ENCODE peak calls at places on chromosomes 6 and 20, in five cellular contexts. One of them, this sample, is unnamed.

GRCh38 chr20:44966030-44966961 is at the start of gene STK4:
- DNase-seq in colonic mucosa: peak
- DNase-seq in psoas muscle: peak
- DNase-seq in MM.1S: peak
- DNase-seq in AG09309: peak
- DNase-seq in this sample: peak

GRCh38 chr6:16711551-16712249 is 49.6 kb downstream of the ATXN1 start:
- DNase-seq in MM.1S: no peak
- DNase-seq in colonic mucosa: no peak
- DNase-seq in psoas muscle: no peak
- DNase-seq in AG09309: no peak
- DNase-seq in this sample: no peak

GRCh38 chr6:85017352-85017751 is 253.0 kb upstream of the TBX18 start:
- DNase-seq in AG09309: no peak
- DNase-seq in psoas muscle: no peak
- DNase-seq in MM.1S: no peak
- DNase-seq in colonic mucosa: no peak
- DNase-seq in this sample: no peak

GRCh38 chr6:82025271-82025670 is 222.3 kb downstream of the IBTK start:
- DNase-seq in MM.1S: no peak
- DNase-seq in psoas muscle: no peak
- DNase-seq in colonic mucosa: no peak
- DNase-seq in AG09309: no peak
- DNase-seq in this sample: no peak

GRCh38 chr6:13191461-13191860 is 136.9 kb downstream of the TBC1D7 start:
- DNase-seq in AG09309: no peak
- DNase-seq in MM.1S: no peak
- DNase-seq in colonic mucosa: no peak
- DNase-seq in psoas muscle: no peak
- DNase-seq in this sample: no peak

GRCh38 chr20:35305682-35306556 is 13.7 kb upstream of the FAM83C start:
- DNase-seq in AG09309: peak
- DNase-seq in MM.1S: no peak
- DNase-seq in colonic mucosa: no peak
- DNase-seq in psoas muscle: peak
- DNase-seq in this sample: no peak

GRCh38 chr6:26195924-26196845 is 109.0 kb downstream of the HFE start:
- DNase-seq in AG09309: no peak
- DNase-seq in MM.1S: peak
- DNase-seq in psoas muscle: no peak
- DNase-seq in colonic mucosa: peak
- DNase-seq in this sample: no peak

GRCh38 chr20:62014488-62014775 is 51.2 kb downstream of the TAF4 start:
- DNase-seq in MM.1S: no peak
- DNase-seq in psoas muscle: no peak
- DNase-seq in colonic mucosa: no peak
- DNase-seq in AG09309: no peak
- DNase-seq in this sample: no peak

GRCh38 chr6:146582857-146583256 is 15.9 kb upstream of the ADGB start:
- DNase-seq in psoas muscle: no peak
- DNase-seq in AG09309: no peak
- DNase-seq in MM.1S: no peak
- DNase-seq in colonic mucosa: peak
- DNase-seq in this sample: no peak

GRCh38 chr6:31293343-31293742 is 21.5 kb upstream of the HLA-C start:
- DNase-seq in MM.1S: no peak
- DNase-seq in AG09309: no peak
- DNase-seq in psoas muscle: no peak
- DNase-seq in colonic mucosa: no peak
- DNase-seq in this sample: no peak

GRCh38 chr20:43925786-43926185 is 11.1 kb downstream of the TOX2 start:
- DNase-seq in psoas muscle: no peak
- DNase-seq in AG09309: no peak
- DNase-seq in MM.1S: no peak
- DNase-seq in colonic mucosa: peak
- DNase-seq in this sample: no peak

GRCh38 chr6:138465007-138465645 is 34.2 kb downstream of the NHSL1 start:
- DNase-seq in colonic mucosa: no peak
- DNase-seq in AG09309: peak
- DNase-seq in MM.1S: no peak
- DNase-seq in psoas muscle: no peak
- DNase-seq in this sample: no peak

GRCh38 chr6:158707120-158707519 is 57.3 kb downstream of the SYTL3 start:
- DNase-seq in psoas muscle: no peak
- DNase-seq in colonic mucosa: no peak
- DNase-seq in AG09309: no peak
- DNase-seq in MM.1S: no peak
- DNase-seq in this sample: no peak

GRCh38 chr6:33868143-33868542 is 64.3 kb upstream of the MLN start:
- DNase-seq in colonic mucosa: no peak
- DNase-seq in AG09309: no peak
- DNase-seq in psoas muscle: no peak
- DNase-seq in MM.1S: no peak
- DNase-seq in this sample: no peak

GRCh38 chr6:1842334-1842733 is 232.6 kb downstream of the FOXC1 start:
- DNase-seq in psoas muscle: no peak
- DNase-seq in colonic mucosa: no peak
- DNase-seq in AG09309: no peak
- DNase-seq in MM.1S: no peak
- DNase-seq in this sample: no peak

GRCh38 chr6:38713812-38714211 is 1.3 kb upstream of the DNAH8 start:
- DNase-seq in AG09309: no peak
- DNase-seq in colonic mucosa: peak
- DNase-seq in psoas muscle: no peak
- DNase-seq in MM.1S: peak
- DNase-seq in this sample: no peak

GRCh38 chr6:75345413-75345812 is 60.8 kb upstream of the TMEM30A start:
- DNase-seq in colonic mucosa: no peak
- DNase-seq in psoas muscle: no peak
- DNase-seq in AG09309: no peak
- DNase-seq in MM.1S: no peak
- DNase-seq in this sample: no peak

GRCh38 chr20:46108435-46108841 is 9.7 kb upstream of the CD40 start:
- DNase-seq in MM.1S: peak
- DNase-seq in psoas muscle: no peak
- DNase-seq in AG09309: no peak
- DNase-seq in colonic mucosa: no peak
- DNase-seq in this sample: peak

GRCh38 chr6:93040375-93040774 is 379.0 kb downstream of the EPHA7 start:
- DNase-seq in colonic mucosa: no peak
- DNase-seq in AG09309: no peak
- DNase-seq in MM.1S: no peak
- DNase-seq in psoas muscle: no peak
- DNase-seq in this sample: no peak

GRCh38 chr6:52362443-52363221 is 681 bp downstream of the PAQR8 start:
- DNase-seq in colonic mucosa: peak
- DNase-seq in psoas muscle: peak
- DNase-seq in MM.1S: no peak
- DNase-seq in AG09309: no peak
- DNase-seq in this sample: no peak

GRCh38 chr6:85465762-85466161 is 15.9 kb downstream of the NT5E start:
- DNase-seq in AG09309: no peak
- DNase-seq in MM.1S: peak
- DNase-seq in colonic mucosa: no peak
- DNase-seq in psoas muscle: no peak
- DNase-seq in this sample: no peak

GRCh38 chr20:45179166-45179565 is 4.5 kb downstream of the PI3 start:
- DNase-seq in AG09309: no peak
- DNase-seq in MM.1S: no peak
- DNase-seq in psoas muscle: no peak
- DNase-seq in colonic mucosa: no peak
- DNase-seq in this sample: no peak

GRCh38 chr6:89999154-89999553 is 104.9 kb downstream of the GJA10 start:
- DNase-seq in MM.1S: no peak
- DNase-seq in psoas muscle: peak
- DNase-seq in AG09309: no peak
- DNase-seq in colonic mucosa: peak
- DNase-seq in this sample: no peak

GRCh38 chr6:39793528-39793927 is 1.4 kb downstream of the DAAM2 start:
- DNase-seq in colonic mucosa: no peak
- DNase-seq in psoas muscle: no peak
- DNase-seq in MM.1S: no peak
- DNase-seq in AG09309: no peak
- DNase-seq in this sample: no peak

GRCh38 chr6:5478380-5478779 is 217.1 kb downstream of the FARS2 start:
- DNase-seq in AG09309: no peak
- DNase-seq in MM.1S: no peak
- DNase-seq in psoas muscle: no peak
- DNase-seq in colonic mucosa: no peak
- DNase-seq in this sample: no peak

GRCh38 chr20:18852318-18852717 is 38.7 kb downstream of the SCP2D1 start:
- DNase-seq in AG09309: no peak
- DNase-seq in colonic mucosa: no peak
- DNase-seq in MM.1S: no peak
- DNase-seq in psoas muscle: no peak
- DNase-seq in this sample: no peak

GRCh38 chr6:165925474-165926156 is 242.0 kb downstream of the TBXT start:
- DNase-seq in AG09309: no peak
- DNase-seq in colonic mucosa: no peak
- DNase-seq in MM.1S: no peak
- DNase-seq in psoas muscle: no peak
- DNase-seq in this sample: no peak

GRCh38 chr20:59040682-59041081 is 1.9 kb downstream of the PRELID3B start:
- DNase-seq in AG09309: no peak
- DNase-seq in colonic mucosa: peak
- DNase-seq in MM.1S: no peak
- DNase-seq in psoas muscle: no peak
- DNase-seq in this sample: no peak

GRCh38 chr20:59044295-59044694 is 1.7 kb upstream of the PRELID3B start:
- DNase-seq in psoas muscle: no peak
- DNase-seq in colonic mucosa: no peak
- DNase-seq in AG09309: no peak
- DNase-seq in MM.1S: no peak
- DNase-seq in this sample: no peak

GRCh38 chr20:59043698-59044097 is 1.1 kb upstream of the PRELID3B start:
- DNase-seq in psoas muscle: no peak
- DNase-seq in colonic mucosa: no peak
- DNase-seq in AG09309: no peak
- DNase-seq in MM.1S: no peak
- DNase-seq in this sample: no peak

GRCh38 chr20:59042796-59043621 is 423 bp upstream of the PRELID3B start:
- DNase-seq in colonic mucosa: peak
- DNase-seq in psoas muscle: peak
- DNase-seq in AG09309: no peak
- DNase-seq in MM.1S: peak
- DNase-seq in this sample: peak

DNA sequence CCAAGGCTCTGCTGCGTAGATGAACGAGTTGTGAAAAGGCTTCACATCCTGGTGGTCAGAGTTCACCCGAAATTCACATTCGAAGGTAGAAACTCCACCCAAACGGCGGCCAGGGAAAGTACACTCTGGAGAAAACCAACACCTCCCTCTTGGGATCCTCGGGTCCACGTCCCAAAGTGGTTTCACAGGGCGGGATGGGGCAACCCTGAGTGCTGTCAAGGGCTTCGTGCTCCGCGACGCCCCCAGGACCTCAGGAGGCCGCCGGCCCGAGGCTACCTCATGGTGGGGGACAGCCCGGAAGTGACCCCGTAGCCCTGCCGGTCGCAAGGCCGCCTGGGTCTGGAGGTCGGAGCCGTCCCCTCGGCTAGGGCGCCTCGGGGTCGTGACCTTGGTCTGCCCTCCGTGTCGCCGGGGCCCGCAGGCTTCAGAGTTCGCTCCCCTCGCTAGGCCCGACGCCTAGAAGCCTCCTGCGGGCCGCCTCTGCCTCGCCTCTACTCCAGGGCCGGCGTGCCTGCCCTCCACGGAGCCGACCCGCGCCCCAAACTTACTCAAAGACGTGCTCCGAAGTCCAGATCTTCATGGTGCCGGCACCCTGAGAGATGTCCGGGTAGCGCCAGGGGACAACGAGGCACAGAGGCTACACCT is at the start of gene PRELID3B:
- DNase-seq in colonic mucosa: peak
- DNase-seq in psoas muscle: no peak
- DNase-seq in MM.1S: no peak
- DNase-seq in AG09309: no peak
- DNase-seq in this sample: no peak
- TF ChIP-seq CTCF in colonic mucosa: no peak
- TF ChIP-seq CTCF in psoas muscle: no peak
- TF ChIP-seq CTCF in MM.1S: no peak
- TF ChIP-seq CTCF in AG09309: no peak
- TF ChIP-seq CTCF in this sample: peak

DNA sequence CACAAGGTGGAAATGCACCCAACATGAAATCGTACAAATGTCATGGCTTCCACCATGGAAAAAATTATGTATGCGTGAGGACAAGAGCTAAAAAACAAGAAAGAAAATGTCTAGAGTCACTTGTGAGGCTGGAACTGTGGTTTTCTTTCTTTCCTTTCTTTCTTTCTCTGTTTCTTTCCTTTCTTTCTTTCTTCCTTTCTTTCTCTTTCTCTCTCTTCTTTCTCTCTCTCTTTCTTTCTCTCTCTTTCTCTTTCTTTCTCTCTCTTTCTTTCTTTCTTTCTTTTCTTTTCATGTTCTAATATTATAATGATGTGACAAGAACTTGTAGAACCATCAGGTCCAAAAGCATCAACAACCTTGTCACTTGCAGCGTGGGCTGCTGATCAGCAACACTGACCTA is 28.4 kb downstream of the ZNF311 start:
- DNase-seq in colonic mucosa: no peak
- DNase-seq in AG09309: no peak
- DNase-seq in MM.1S: no peak
- DNase-seq in psoas muscle: no peak
- DNase-seq in this sample: no peak
- H3K4me3 ChIP-seq in colonic mucosa: no peak
- H3K4me3 ChIP-seq in AG09309: no peak
- H3K4me3 ChIP-seq in MM.1S: no peak
- H3K4me3 ChIP-seq in psoas muscle: peak
- H3K4me3 ChIP-seq in this sample: no peak

DNA sequence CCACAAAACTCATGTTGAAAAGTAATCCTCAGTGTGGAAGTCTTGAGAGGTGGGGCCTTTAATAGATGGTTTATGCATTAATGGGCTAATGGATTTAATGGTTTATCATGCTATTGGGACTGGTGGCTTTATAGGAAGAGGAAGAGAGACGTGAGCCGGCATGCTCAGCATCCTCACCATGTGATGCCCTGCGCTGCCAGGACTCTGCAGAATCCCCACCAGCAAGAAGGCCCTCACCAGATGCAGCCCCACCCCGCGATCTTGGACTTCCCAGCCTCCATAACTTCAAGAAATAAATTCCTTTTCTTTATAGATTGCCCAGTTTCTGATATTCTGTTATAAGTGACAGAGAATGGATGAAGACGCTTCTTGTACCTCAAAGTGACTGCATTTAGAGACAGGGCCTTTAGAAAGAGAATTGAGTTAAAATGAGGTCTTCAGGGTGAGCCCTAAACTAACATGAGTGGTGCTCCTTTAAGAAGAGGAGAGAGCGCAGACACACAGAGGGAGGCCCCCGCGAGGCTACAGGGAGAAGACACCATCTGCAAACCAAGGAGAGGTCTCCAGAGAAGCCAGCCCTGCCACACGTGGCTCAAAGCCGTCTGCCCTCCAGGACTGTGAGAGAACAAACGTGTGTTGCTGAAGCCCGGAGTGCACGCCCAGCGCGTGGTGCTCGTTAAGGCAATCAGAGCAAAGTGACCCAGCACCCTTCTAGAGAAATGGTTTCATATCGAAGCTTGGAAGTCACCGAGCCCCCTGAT is 56.9 kb downstream of the IRF4 start:
- DNase-seq in colonic mucosa: no peak
- DNase-seq in psoas muscle: no peak
- DNase-seq in AG09309: no peak
- DNase-seq in MM.1S: no peak
- DNase-seq in this sample: no peak
- TF ChIP-seq CTCF in colonic mucosa: no peak
- TF ChIP-seq CTCF in psoas muscle: no peak
- TF ChIP-seq CTCF in AG09309: no peak
- TF ChIP-seq CTCF in MM.1S: no peak
- TF ChIP-seq CTCF in this sample: no peak

GRCh38 chr20:50071039-50071888 is 41.7 kb downstream of the UBE2V1 start:
- DNase-seq in colonic mucosa: peak
- DNase-seq in psoas muscle: peak
- DNase-seq in MM.1S: peak
- DNase-seq in AG09309: no peak
- DNase-seq in this sample: peak
- H3K4me3 ChIP-seq in colonic mucosa: peak
- H3K4me3 ChIP-seq in psoas muscle: peak
- H3K4me3 ChIP-seq in MM.1S: peak
- H3K4me3 ChIP-seq in AG09309: peak
- H3K4me3 ChIP-seq in this sample: peak